ENCODE peak calls at places on chromosomes 1 and 21, in seven cellular contexts. One of them, this sample, is unnamed. For H3K36me3, the result is how much of the 10 kb centered on the place peaks cover.

GRCh38 chr21:14585122-14585521 is 39.0 kb upstream of the SAMSN1 start:
- DNase-seq in thoracic aorta: no peak
- DNase-seq in iPS DF 6.9: no peak
- DNase-seq in kidney: no peak
- DNase-seq in upper lobe of right lung: no peak
- DNase-seq in ovary: no peak
- DNase-seq in NT2/D1: no peak
- DNase-seq in this sample: no peak

GRCh38 chr1:195097316-195097715 is 1510.9 kb downstream of the KCNT2 start:
- DNase-seq in iPS DF 6.9: no peak
- DNase-seq in upper lobe of right lung: no peak
- DNase-seq in kidney: peak
- DNase-seq in thoracic aorta: no peak
- DNase-seq in ovary: no peak
- DNase-seq in NT2/D1: no peak
- DNase-seq in this sample: no peak

GRCh38 chr1:160154790-160155189 is 3.4 kb downstream of the ATP1A4 start:
- DNase-seq in kidney: no peak
- DNase-seq in iPS DF 6.9: no peak
- DNase-seq in ovary: no peak
- DNase-seq in thoracic aorta: no peak
- DNase-seq in upper lobe of right lung: no peak
- DNase-seq in NT2/D1: no peak
- DNase-seq in this sample: no peak

GRCh38 chr1:243335297-243335696 is 79.5 kb downstream of the SDCCAG8 start:
- DNase-seq in iPS DF 6.9: no peak
- DNase-seq in kidney: no peak
- DNase-seq in NT2/D1: no peak
- DNase-seq in upper lobe of right lung: no peak
- DNase-seq in thoracic aorta: no peak
- DNase-seq in ovary: no peak
- DNase-seq in this sample: no peak

GRCh38 chr1:64161347-64162080 is 41.9 kb upstream of the UBE2U start:
- DNase-seq in NT2/D1: no peak
- DNase-seq in iPS DF 6.9: no peak
- DNase-seq in upper lobe of right lung: no peak
- DNase-seq in ovary: no peak
- DNase-seq in kidney: no peak
- DNase-seq in thoracic aorta: no peak
- DNase-seq in this sample: no peak

GRCh38 chr1:12599657-12600056 is 18.4 kb downstream of the DHRS3 start:
- DNase-seq in kidney: no peak
- DNase-seq in ovary: no peak
- DNase-seq in NT2/D1: no peak
- DNase-seq in upper lobe of right lung: no peak
- DNase-seq in thoracic aorta: no peak
- DNase-seq in iPS DF 6.9: no peak
- DNase-seq in this sample: no peak

GRCh38 chr21:37450385-37451044 is 83.9 kb downstream of the DYRK1A start:
- DNase-seq in kidney: no peak
- DNase-seq in NT2/D1: no peak
- DNase-seq in upper lobe of right lung: no peak
- DNase-seq in iPS DF 6.9: no peak
- DNase-seq in thoracic aorta: no peak
- DNase-seq in ovary: no peak
- DNase-seq in this sample: no peak

GRCh38 chr1:205396972-205397616 is 24.8 kb downstream of the LEMD1 start:
- DNase-seq in kidney: no peak
- DNase-seq in ovary: no peak
- DNase-seq in NT2/D1: peak
- DNase-seq in thoracic aorta: no peak
- DNase-seq in upper lobe of right lung: no peak
- DNase-seq in iPS DF 6.9: peak
- DNase-seq in this sample: no peak

GRCh38 chr1:212964102-212964501 is 13.8 kb downstream of the VASH2 start:
- DNase-seq in iPS DF 6.9: no peak
- DNase-seq in thoracic aorta: no peak
- DNase-seq in upper lobe of right lung: no peak
- DNase-seq in NT2/D1: no peak
- DNase-seq in ovary: no peak
- DNase-seq in kidney: no peak
- DNase-seq in this sample: no peak

GRCh38 chr1:41581216-41582003 is 96.9 kb upstream of the EDN2 start:
- DNase-seq in NT2/D1: no peak
- DNase-seq in upper lobe of right lung: no peak
- DNase-seq in kidney: no peak
- DNase-seq in iPS DF 6.9: no peak
- DNase-seq in thoracic aorta: no peak
- DNase-seq in ovary: no peak
- DNase-seq in this sample: no peak

GRCh38 chr1:156213644-156213966 is 798 bp downstream of the PMF1 start:
- DNase-seq in NT2/D1: no peak
- DNase-seq in kidney: no peak
- DNase-seq in upper lobe of right lung: no peak
- DNase-seq in thoracic aorta: no peak
- DNase-seq in ovary: no peak
- DNase-seq in iPS DF 6.9: no peak
- DNase-seq in this sample: no peak

GRCh38 chr1:181486098-181486420 is 2.7 kb downstream of the CACNA1E start:
- DNase-seq in iPS DF 6.9: no peak
- DNase-seq in NT2/D1: no peak
- DNase-seq in ovary: no peak
- DNase-seq in kidney: no peak
- DNase-seq in upper lobe of right lung: no peak
- DNase-seq in thoracic aorta: no peak
- DNase-seq in this sample: no peak

GRCh38 chr1:216175714-216176113 is 247.5 kb downstream of the USH2A start:
- DNase-seq in kidney: no peak
- DNase-seq in upper lobe of right lung: no peak
- DNase-seq in iPS DF 6.9: peak
- DNase-seq in NT2/D1: no peak
- DNase-seq in ovary: no peak
- DNase-seq in thoracic aorta: no peak
- DNase-seq in this sample: no peak

DNA sequence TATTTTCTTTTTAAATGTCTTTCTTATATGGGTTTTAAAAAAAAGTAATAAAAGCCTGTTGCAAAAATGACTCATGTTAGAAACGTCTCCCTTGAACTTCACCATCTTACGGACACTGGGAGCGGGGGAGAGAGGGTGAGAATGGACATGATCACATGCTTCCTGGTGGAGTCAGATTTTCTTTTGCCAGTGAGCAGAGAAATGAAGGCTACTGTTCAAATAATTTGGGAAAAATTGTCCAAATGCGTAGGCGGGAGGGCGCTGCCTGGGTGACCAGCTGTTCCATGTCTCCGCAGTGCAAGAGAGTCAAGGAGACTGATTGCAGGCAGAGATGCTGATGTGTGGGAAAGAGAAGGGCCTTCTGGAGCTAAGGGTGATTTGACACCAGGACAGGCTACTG is 23.1 kb downstream of the EIF2D start:
- DNase-seq in kidney: peak
- DNase-seq in NT2/D1: no peak
- DNase-seq in thoracic aorta: no peak
- DNase-seq in iPS DF 6.9: no peak
- DNase-seq in ovary: peak
- DNase-seq in upper lobe of right lung: no peak
- DNase-seq in this sample: no peak
- H3K36me3 ChIP-seq in kidney: under half
- H3K36me3 ChIP-seq in NT2/D1: half or more
- H3K36me3 ChIP-seq in thoracic aorta: under half
- H3K36me3 ChIP-seq in iPS DF 6.9: under half
- H3K36me3 ChIP-seq in ovary: under half
- H3K36me3 ChIP-seq in upper lobe of right lung: half or more
- H3K36me3 ChIP-seq in this sample: under half

DNA sequence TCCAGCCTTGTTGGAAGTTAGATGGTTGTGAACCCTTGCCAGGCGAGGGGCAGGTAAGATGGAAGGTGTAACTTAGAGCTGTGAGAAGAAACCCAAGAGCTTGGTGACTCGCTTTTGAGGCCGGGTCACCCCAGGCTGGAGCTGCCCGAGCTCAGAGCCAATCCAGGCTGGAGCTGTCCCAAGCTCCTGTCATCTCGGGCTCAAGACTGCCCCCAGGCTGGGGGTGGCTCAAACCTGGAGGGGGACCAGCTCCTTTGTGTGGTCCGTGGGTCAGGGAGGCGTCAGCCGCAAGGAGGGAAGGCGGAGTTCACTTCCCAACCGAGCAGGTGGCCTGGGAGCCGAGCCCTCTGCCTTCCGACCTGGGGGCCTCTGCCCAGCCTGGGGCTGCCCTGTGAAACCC is 2.0 kb downstream of the HUNK start:
- DNase-seq in iPS DF 6.9: no peak
- DNase-seq in NT2/D1: no peak
- DNase-seq in kidney: peak
- DNase-seq in thoracic aorta: no peak
- DNase-seq in ovary: no peak
- DNase-seq in upper lobe of right lung: no peak
- DNase-seq in this sample: no peak
- H3K4me3 ChIP-seq in iPS DF 6.9: peak
- H3K4me3 ChIP-seq in NT2/D1: peak
- H3K4me3 ChIP-seq in kidney: peak
- H3K4me3 ChIP-seq in thoracic aorta: peak
- H3K4me3 ChIP-seq in ovary: peak
- H3K4me3 ChIP-seq in upper lobe of right lung: no peak
- H3K4me3 ChIP-seq in this sample: peak

GRCh38 chr1:114130213-114130612 is 23.5 kb downstream of the SYT6 start:
- DNase-seq in thoracic aorta: no peak
- DNase-seq in ovary: no peak
- DNase-seq in kidney: no peak
- DNase-seq in NT2/D1: no peak
- DNase-seq in iPS DF 6.9: no peak
- DNase-seq in upper lobe of right lung: no peak
- DNase-seq in this sample: no peak
- H3K36me3 ChIP-seq in thoracic aorta: under half
- H3K36me3 ChIP-seq in ovary: under half
- H3K36me3 ChIP-seq in kidney: under half
- H3K36me3 ChIP-seq in NT2/D1: under half
- H3K36me3 ChIP-seq in iPS DF 6.9: under half
- H3K36me3 ChIP-seq in upper lobe of right lung: under half
- H3K36me3 ChIP-seq in this sample: under half

GRCh38 chr1:21176589-21177555 is at the start of gene EIF4G3:
- DNase-seq in ovary: peak
- DNase-seq in upper lobe of right lung: peak
- DNase-seq in thoracic aorta: peak
- DNase-seq in iPS DF 6.9: peak
- DNase-seq in NT2/D1: peak
- DNase-seq in kidney: peak
- DNase-seq in this sample: peak
- H3K4me3 ChIP-seq in ovary: peak
- H3K4me3 ChIP-seq in upper lobe of right lung: peak
- H3K4me3 ChIP-seq in thoracic aorta: peak
- H3K4me3 ChIP-seq in iPS DF 6.9: peak
- H3K4me3 ChIP-seq in NT2/D1: peak
- H3K4me3 ChIP-seq in kidney: peak
- H3K4me3 ChIP-seq in this sample: peak

GRCh38 chr1:3834701-3835100 is 22.3 kb downstream of the CEP104 start:
- DNase-seq in ovary: no peak
- DNase-seq in NT2/D1: no peak
- DNase-seq in upper lobe of right lung: peak
- DNase-seq in thoracic aorta: no peak
- DNase-seq in iPS DF 6.9: no peak
- DNase-seq in kidney: peak
- DNase-seq in this sample: no peak
- H3K36me3 ChIP-seq in ovary: under half
- H3K36me3 ChIP-seq in NT2/D1: half or more
- H3K36me3 ChIP-seq in upper lobe of right lung: half or more
- H3K36me3 ChIP-seq in thoracic aorta: half or more
- H3K36me3 ChIP-seq in iPS DF 6.9: under half
- H3K36me3 ChIP-seq in kidney: under half
- H3K36me3 ChIP-seq in this sample: under half

GRCh38 chr1:197198333-197198732 is 51.9 kb upstream of the ASPM start:
- DNase-seq in upper lobe of right lung: no peak
- DNase-seq in thoracic aorta: no peak
- DNase-seq in kidney: no peak
- DNase-seq in ovary: no peak
- DNase-seq in iPS DF 6.9: no peak
- DNase-seq in NT2/D1: no peak
- DNase-seq in this sample: no peak
- H3K4me3 ChIP-seq in upper lobe of right lung: peak
- H3K4me3 ChIP-seq in thoracic aorta: peak
- H3K4me3 ChIP-seq in kidney: peak
- H3K4me3 ChIP-seq in ovary: peak
- H3K4me3 ChIP-seq in iPS DF 6.9: no peak
- H3K4me3 ChIP-seq in NT2/D1: peak
- H3K4me3 ChIP-seq in this sample: peak

GRCh38 chr1:222629921-222630535 is 12.1 kb downstream of the MIA3 start:
- DNase-seq in kidney: no peak
- DNase-seq in thoracic aorta: no peak
- DNase-seq in upper lobe of right lung: no peak
- DNase-seq in NT2/D1: no peak
- DNase-seq in iPS DF 6.9: no peak
- DNase-seq in ovary: no peak
- DNase-seq in this sample: no peak

GRCh38 chr1:222627232-222627631 is 9.3 kb downstream of the MIA3 start:
- DNase-seq in thoracic aorta: peak
- DNase-seq in upper lobe of right lung: no peak
- DNase-seq in iPS DF 6.9: no peak
- DNase-seq in ovary: no peak
- DNase-seq in kidney: no peak
- DNase-seq in NT2/D1: no peak
- DNase-seq in this sample: peak

GRCh38 chr1:222632749-222633148 is 14.9 kb downstream of the MIA3 start:
- DNase-seq in ovary: no peak
- DNase-seq in thoracic aorta: no peak
- DNase-seq in kidney: no peak
- DNase-seq in NT2/D1: no peak
- DNase-seq in upper lobe of right lung: no peak
- DNase-seq in iPS DF 6.9: no peak
- DNase-seq in this sample: no peak

GRCh38 chr1:222634180-222635013 is 16.5 kb downstream of the MIA3 start:
- DNase-seq in upper lobe of right lung: no peak
- DNase-seq in ovary: peak
- DNase-seq in thoracic aorta: no peak
- DNase-seq in kidney: no peak
- DNase-seq in NT2/D1: peak
- DNase-seq in iPS DF 6.9: peak
- DNase-seq in this sample: peak

GRCh38 chr1:222631611-222632208 is 13.8 kb downstream of the MIA3 start:
- DNase-seq in iPS DF 6.9: no peak
- DNase-seq in kidney: no peak
- DNase-seq in NT2/D1: no peak
- DNase-seq in upper lobe of right lung: no peak
- DNase-seq in ovary: no peak
- DNase-seq in thoracic aorta: no peak
- DNase-seq in this sample: no peak
- H3K36me3 ChIP-seq in iPS DF 6.9: under half
- H3K36me3 ChIP-seq in kidney: under half
- H3K36me3 ChIP-seq in NT2/D1: half or more
- H3K36me3 ChIP-seq in upper lobe of right lung: half or more
- H3K36me3 ChIP-seq in ovary: under half
- H3K36me3 ChIP-seq in thoracic aorta: under half
- H3K36me3 ChIP-seq in this sample: under half

GRCh38 chr21:45310446-45310845 is 22.8 kb upstream of the POFUT2 start:
- DNase-seq in NT2/D1: no peak
- DNase-seq in ovary: peak
- DNase-seq in thoracic aorta: no peak
- DNase-seq in iPS DF 6.9: no peak
- DNase-seq in upper lobe of right lung: peak
- DNase-seq in kidney: peak
- DNase-seq in this sample: peak
- H3K4me3 ChIP-seq in NT2/D1: no peak
- H3K4me3 ChIP-seq in ovary: no peak
- H3K4me3 ChIP-seq in thoracic aorta: no peak
- H3K4me3 ChIP-seq in iPS DF 6.9: no peak
- H3K4me3 ChIP-seq in upper lobe of right lung: no peak
- H3K4me3 ChIP-seq in kidney: no peak
- H3K4me3 ChIP-seq in this sample: no peak

GRCh38 chr1:108803548-108803947 is 53.3 kb downstream of the AKNAD1 start:
- DNase-seq in iPS DF 6.9: no peak
- DNase-seq in thoracic aorta: no peak
- DNase-seq in NT2/D1: no peak
- DNase-seq in kidney: no peak
- DNase-seq in upper lobe of right lung: no peak
- DNase-seq in ovary: no peak
- DNase-seq in this sample: no peak
- H3K36me3 ChIP-seq in iPS DF 6.9: under half
- H3K36me3 ChIP-seq in thoracic aorta: under half
- H3K36me3 ChIP-seq in NT2/D1: under half
- H3K36me3 ChIP-seq in kidney: under half
- H3K36me3 ChIP-seq in upper lobe of right lung: half or more
- H3K36me3 ChIP-seq in ovary: under half
- H3K36me3 ChIP-seq in this sample: under half

This sample was measured in ascending aorta.